ENCODE peak calls at places on chromosomes 5 and 9, in four cellular contexts. One of them, this sample, is unnamed.
A peak's percentile ranks its signal among the peaks of the same experiment; 100 is the strongest.

GRCh38 chr5:135504376-135504775 is 31.4 kb downstream of the NEUROG1 start:
- DNase-seq in SK-N-SH: no peak
- DNase-seq in sigmoid colon: no peak
- DNase-seq in A549: no peak
- DNase-seq in this sample: no peak

GRCh38 chr5:178080056-178080455 is 33.3 kb upstream of the N4BP3 start:
- DNase-seq in SK-N-SH: no peak
- DNase-seq in sigmoid colon: no peak
- DNase-seq in A549: no peak
- DNase-seq in this sample: no peak

GRCh38 chr9:110655723-110656641 is 12.6 kb upstream of the MUSK start:
- DNase-seq in SK-N-SH: no peak
- DNase-seq in sigmoid colon: peak; percentile 84
- DNase-seq in A549: no peak
- DNase-seq in this sample: no peak

GRCh38 chr5:174140452-174140851 is 94.9 kb downstream of the NSG2 start:
- DNase-seq in SK-N-SH: no peak
- DNase-seq in sigmoid colon: no peak
- DNase-seq in A549: no peak
- DNase-seq in this sample: no peak

GRCh38 chr9:134776080-134776796 is 104.4 kb upstream of the FCN2 start:
- DNase-seq in SK-N-SH: no peak
- DNase-seq in sigmoid colon: no peak
- DNase-seq in A549: no peak
- DNase-seq in this sample: no peak

GRCh38 chr9:79691496-79691895 is 119.7 kb downstream of the TLE4 start:
- DNase-seq in SK-N-SH: no peak
- DNase-seq in sigmoid colon: no peak
- DNase-seq in A549: no peak
- DNase-seq in this sample: no peak

GRCh38 chr9:120446681-120447080 is 133.3 kb downstream of the CDK5RAP2 start:
- DNase-seq in SK-N-SH: no peak
- DNase-seq in sigmoid colon: no peak
- DNase-seq in A549: no peak
- DNase-seq in this sample: no peak

GRCh38 chr9:116585896-116586295 is 101.2 kb upstream of the TRIM32 start:
- DNase-seq in SK-N-SH: no peak
- DNase-seq in sigmoid colon: no peak
- DNase-seq in A549: no peak
- DNase-seq in this sample: no peak

GRCh38 chr9:88418715-88419540 is 30.7 kb downstream of the SPIN1 start:
- DNase-seq in SK-N-SH: no peak
- DNase-seq in sigmoid colon: no peak
- DNase-seq in A549: no peak
- DNase-seq in this sample: no peak

GRCh38 chr5:173001229-173001841 is 17.8 kb downstream of the ATP6V0E1 start:
- DNase-seq in SK-N-SH: no peak
- DNase-seq in sigmoid colon: no peak
- DNase-seq in A549: no peak
- DNase-seq in this sample: no peak

GRCh38 chr5:65198777-65199120 is 283.0 kb downstream of the ADAMTS6 start:
- DNase-seq in SK-N-SH: no peak
- DNase-seq in sigmoid colon: no peak
- DNase-seq in A549: peak; percentile 33
- DNase-seq in this sample: no peak

GRCh38 chr5:79561525-79561893 is 47.6 kb upstream of the HOMER1 start:
- DNase-seq in SK-N-SH: no peak
- DNase-seq in sigmoid colon: no peak
- DNase-seq in A549: no peak
- DNase-seq in this sample: no peak

GRCh38 chr9:105333076-105333475 is 88.6 kb downstream of the SLC44A1 start:
- DNase-seq in SK-N-SH: no peak
- DNase-seq in sigmoid colon: no peak
- DNase-seq in A549: no peak
- DNase-seq in this sample: no peak

GRCh38 chr9:126150411-126151030 is 176.1 kb upstream of the MVB12B start:
- DNase-seq in SK-N-SH: peak; percentile 52
- DNase-seq in sigmoid colon: no peak
- DNase-seq in A549: no peak
- DNase-seq in this sample: peak; percentile 2

GRCh38 chr9:18692240-18692639 is 218.3 kb downstream of the ADAMTSL1 start:
- DNase-seq in SK-N-SH: no peak
- DNase-seq in sigmoid colon: no peak
- DNase-seq in A549: no peak
- DNase-seq in this sample: no peak

GRCh38 chr9:128168731-128169308 is 8.8 kb downstream of the BBLN start:
- DNase-seq in SK-N-SH: no peak
- DNase-seq in sigmoid colon: no peak
- DNase-seq in A549: no peak
- DNase-seq in this sample: no peak

GRCh38 chr5:59418766-59419165 is 474.8 kb downstream of the PDE4D start:
- DNase-seq in SK-N-SH: no peak
- DNase-seq in sigmoid colon: no peak
- DNase-seq in A549: no peak
- DNase-seq in this sample: no peak

GRCh38 chr5:121976979-121977378 is 15.2 kb downstream of the SRFBP1 start:
- DNase-seq in SK-N-SH: no peak
- DNase-seq in sigmoid colon: no peak
- DNase-seq in A549: no peak
- DNase-seq in this sample: no peak

GRCh38 chr5:171681061-171681460 is 104.6 kb upstream of the SMIM23 start:
- DNase-seq in SK-N-SH: no peak
- DNase-seq in sigmoid colon: no peak
- DNase-seq in A549: no peak
- DNase-seq in this sample: no peak

GRCh38 chr9:136204838-136205706 is at the start of gene LHX3:
- DNase-seq in SK-N-SH: no peak
- DNase-seq in sigmoid colon: no peak
- DNase-seq in A549: no peak
- DNase-seq in this sample: no peak

GRCh38 chr5:15008476-15008875 is 136.9 kb upstream of the ANKH start:
- DNase-seq in SK-N-SH: no peak
- DNase-seq in sigmoid colon: peak; percentile 96
- DNase-seq in A549: peak; percentile 70
- DNase-seq in this sample: peak; percentile 90

GRCh38 chr9:103816146-103816545 is 278.0 kb upstream of the SMC2 start:
- DNase-seq in SK-N-SH: no peak
- DNase-seq in sigmoid colon: no peak
- DNase-seq in A549: no peak
- DNase-seq in this sample: no peak

DNA sequence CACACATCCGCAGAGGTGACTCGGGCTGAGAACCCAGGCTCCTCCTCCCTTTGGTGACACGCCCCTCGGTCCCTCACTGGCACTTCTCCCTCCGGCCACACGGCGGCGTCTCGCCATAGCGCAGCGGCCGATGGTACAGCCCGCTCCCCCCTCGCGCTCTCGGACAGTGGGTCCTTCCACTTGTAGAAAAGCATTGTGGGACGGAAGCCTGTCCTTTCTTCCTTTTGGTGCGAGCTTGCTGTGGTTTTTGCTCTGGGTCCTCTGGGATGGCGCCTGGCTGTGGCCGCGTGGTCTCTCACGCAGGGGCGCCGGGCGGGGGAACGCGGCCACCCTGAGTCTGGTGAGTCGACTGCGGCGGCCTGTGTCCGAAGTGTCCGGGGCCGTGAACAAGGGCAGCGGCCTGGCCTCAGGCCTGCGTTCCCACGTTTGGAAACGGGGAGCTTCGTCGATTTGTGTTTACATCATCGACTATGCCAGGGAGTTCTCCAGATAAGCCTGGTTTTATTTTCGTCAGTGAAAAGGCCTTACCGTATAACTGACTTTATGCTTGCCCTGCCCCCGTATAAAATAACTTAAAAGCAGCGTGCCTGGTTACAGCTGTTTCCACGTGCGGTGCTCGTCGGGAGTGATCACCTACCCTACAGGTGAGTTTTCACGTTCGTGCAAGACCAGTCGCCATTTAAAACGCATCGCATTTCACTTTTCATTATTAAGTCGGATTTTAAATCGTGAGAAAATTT is 258.3 kb downstream of the EPB41L4A start:
- DNase-seq in SK-N-SH: peak; percentile 92
- DNase-seq in sigmoid colon: peak; percentile 95
- DNase-seq in A549: peak; percentile 68
- DNase-seq in this sample: peak; percentile 91
- TF ChIP-seq EP300 in SK-N-SH: no peak
- TF ChIP-seq EP300 in sigmoid colon: no peak
- TF ChIP-seq EP300 in A549: no peak
- TF ChIP-seq EP300 in this sample: no peak

GRCh38 chr9:133000842-133001241 is 22.3 kb downstream of the GFI1B start:
- DNase-seq in SK-N-SH: no peak
- DNase-seq in sigmoid colon: no peak
- DNase-seq in A549: no peak
- DNase-seq in this sample: no peak
- TF ChIP-seq EP300 in SK-N-SH: no peak
- TF ChIP-seq EP300 in sigmoid colon: no peak
- TF ChIP-seq EP300 in A549: no peak
- TF ChIP-seq EP300 in this sample: no peak

GRCh38 chr5:160289721-160290120 is 22.6 kb downstream of the CCNJL start:
- DNase-seq in SK-N-SH: no peak
- DNase-seq in sigmoid colon: no peak
- DNase-seq in A549: no peak
- DNase-seq in this sample: peak; percentile 54

GRCh38 chr5:160285311-160285710 is 27.1 kb downstream of the CCNJL start:
- DNase-seq in SK-N-SH: no peak
- DNase-seq in sigmoid colon: no peak
- DNase-seq in A549: no peak
- DNase-seq in this sample: no peak

GRCh38 chr5:160289356-160289651 is 23.1 kb downstream of the CCNJL start:
- DNase-seq in SK-N-SH: no peak
- DNase-seq in sigmoid colon: no peak
- DNase-seq in A549: no peak
- DNase-seq in this sample: no peak

GRCh38 chr5:160286947-160287346 is 25.4 kb downstream of the CCNJL start:
- DNase-seq in SK-N-SH: no peak
- DNase-seq in sigmoid colon: no peak
- DNase-seq in A549: no peak
- DNase-seq in this sample: no peak

DNA sequence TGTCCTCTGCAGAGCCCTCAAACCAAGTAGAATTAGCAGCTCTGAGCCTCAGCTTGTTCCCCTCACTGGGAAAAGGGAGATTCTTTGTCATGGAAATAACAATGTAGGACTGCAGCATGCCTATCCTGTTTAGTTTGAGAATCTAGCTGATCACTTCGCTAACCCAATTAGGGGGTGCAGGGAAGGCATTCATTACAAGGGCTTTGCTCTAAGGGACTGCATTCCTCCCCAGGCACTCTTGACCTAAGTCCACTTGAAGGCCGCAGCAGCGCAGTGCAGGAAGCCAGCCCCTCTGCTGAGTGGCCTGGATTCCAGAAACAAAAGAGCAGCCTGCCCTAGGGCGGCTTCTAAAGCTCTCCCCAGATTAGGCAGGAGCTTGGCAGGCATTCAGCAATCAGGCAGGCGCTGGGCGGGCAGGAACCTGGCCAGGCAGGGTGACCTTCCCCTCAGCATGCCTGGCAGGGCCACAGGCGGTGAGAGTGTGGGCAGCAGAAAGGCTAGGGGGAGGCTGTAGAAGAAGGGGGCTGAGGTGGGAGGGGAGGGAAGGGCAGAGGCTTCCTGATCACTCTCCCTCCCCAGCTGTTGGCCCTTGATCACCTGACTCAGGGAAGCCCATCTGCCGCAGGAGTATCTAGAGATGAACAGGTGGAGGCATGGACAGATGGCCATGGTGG is 24.8 kb downstream of the CCNJL start:
- DNase-seq in SK-N-SH: peak; percentile 85
- DNase-seq in sigmoid colon: no peak
- DNase-seq in A549: no peak
- DNase-seq in this sample: peak; percentile 92
- TF ChIP-seq EP300 in SK-N-SH: peak; percentile 87
- TF ChIP-seq EP300 in sigmoid colon: no peak
- TF ChIP-seq EP300 in A549: no peak
- TF ChIP-seq EP300 in this sample: no peak

GRCh38 chr5:95925939-95926338 is 35.7 kb downstream of the ELL2 start:
- DNase-seq in SK-N-SH: no peak
- DNase-seq in sigmoid colon: no peak
- DNase-seq in A549: no peak
- DNase-seq in this sample: no peak
- TF ChIP-seq EP300 in SK-N-SH: no peak
- TF ChIP-seq EP300 in sigmoid colon: no peak
- TF ChIP-seq EP300 in A549: no peak
- TF ChIP-seq EP300 in this sample: no peak

GRCh38 chr9:133715866-133716563 is 22.1 kb downstream of the SARDH start:
- DNase-seq in SK-N-SH: peak; percentile 85
- DNase-seq in sigmoid colon: peak; percentile 61
- DNase-seq in A549: no peak
- DNase-seq in this sample: no peak

GRCh38 chr9:133715295-133715865 is 22.8 kb downstream of the SARDH start:
- DNase-seq in SK-N-SH: peak; percentile 63
- DNase-seq in sigmoid colon: peak; percentile 58
- DNase-seq in A549: no peak
- DNase-seq in this sample: no peak

GRCh38 chr9:133713211-133713959 is 24.8 kb downstream of the SARDH start:
- DNase-seq in SK-N-SH: no peak
- DNase-seq in sigmoid colon: peak; percentile 59
- DNase-seq in A549: no peak
- DNase-seq in this sample: no peak

GRCh38 chr9:133713960-133714495 is 24.1 kb downstream of the SARDH start:
- DNase-seq in SK-N-SH: no peak
- DNase-seq in sigmoid colon: no peak
- DNase-seq in A549: no peak
- DNase-seq in this sample: no peak

GRCh38 chr9:133714606-133715294 is 23.4 kb downstream of the SARDH start:
- DNase-seq in SK-N-SH: peak; percentile 59
- DNase-seq in sigmoid colon: peak; percentile 67
- DNase-seq in A549: no peak
- DNase-seq in this sample: no peak
- TF ChIP-seq EP300 in SK-N-SH: no peak
- TF ChIP-seq EP300 in sigmoid colon: no peak
- TF ChIP-seq EP300 in A549: no peak
- TF ChIP-seq EP300 in this sample: no peak

GRCh38 chr5:91070761-91071429 is 312.2 kb downstream of the ARRDC3 start:
- DNase-seq in SK-N-SH: no peak
- DNase-seq in sigmoid colon: no peak
- DNase-seq in A549: no peak
- DNase-seq in this sample: no peak
- TF ChIP-seq EP300 in SK-N-SH: no peak
- TF ChIP-seq EP300 in sigmoid colon: no peak
- TF ChIP-seq EP300 in A549: no peak
- TF ChIP-seq EP300 in this sample: no peak

GRCh38 chr5:157157492-157157891 is 8.6 kb downstream of the GARIN3 start:
- DNase-seq in SK-N-SH: no peak
- DNase-seq in sigmoid colon: no peak
- DNase-seq in A549: no peak
- DNase-seq in this sample: no peak
- TF ChIP-seq EP300 in SK-N-SH: no peak
- TF ChIP-seq EP300 in sigmoid colon: no peak
- TF ChIP-seq EP300 in A549: no peak
- TF ChIP-seq EP300 in this sample: no peak

DNA sequence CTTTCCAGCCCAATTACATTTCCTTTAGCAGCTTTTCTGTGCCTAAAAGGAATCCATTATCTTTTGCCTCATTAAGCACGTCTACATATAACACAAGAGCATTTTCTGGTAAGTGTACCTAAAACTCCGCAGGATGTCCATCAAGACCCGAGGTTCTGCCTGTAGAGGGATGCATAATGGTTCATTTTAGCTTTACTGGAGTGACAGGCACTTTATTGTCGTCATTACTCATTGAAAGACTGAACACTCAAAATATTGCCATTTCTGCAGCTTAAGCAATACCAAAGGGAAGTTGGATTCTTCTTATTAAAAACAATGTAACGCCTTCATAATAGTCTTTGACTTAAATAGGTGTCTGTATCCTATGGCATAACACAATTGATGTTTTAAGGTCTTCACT is 669.0 kb downstream of the PRELID2 start:
- DNase-seq in SK-N-SH: no peak
- DNase-seq in sigmoid colon: no peak
- DNase-seq in A549: no peak
- DNase-seq in this sample: no peak
- TF ChIP-seq EP300 in SK-N-SH: no peak
- TF ChIP-seq EP300 in sigmoid colon: no peak
- TF ChIP-seq EP300 in A549: no peak
- TF ChIP-seq EP300 in this sample: no peak